ENCODE peak calls at places on chromosomes 5 and 9, in eight cellular contexts. One of them, this sample, is unnamed.

GRCh38 chr5:116378007-116378831 is 196.4 kb downstream of the SEMA6A start:
- DNase-seq in DMS53: no peak
- DNase-seq in Karpas-422: no peak
- DNase-seq in NCI-H460: no peak
- DNase-seq in T47D: no peak
- DNase-seq in CD8-positive, alpha-beta memory T cell: no peak
- DNase-seq in germinal center: no peak
- DNase-seq in naive B cell: no peak
- DNase-seq in this sample: no peak

GRCh38 chr9:137113385-137114159 is 961 bp downstream of the DPP7 start:
- DNase-seq in CD8-positive, alpha-beta memory T cell: no peak
- DNase-seq in germinal center: peak; percentile 46
- DNase-seq in DMS53: peak; percentile 73
- DNase-seq in naive B cell: no peak
- DNase-seq in Karpas-422: peak; percentile 72
- DNase-seq in NCI-H460: no peak
- DNase-seq in T47D: no peak
- DNase-seq in this sample: no peak

GRCh38 chr5:90843443-90843842 is 284.8 kb downstream of the ADGRV1 start:
- DNase-seq in NCI-H460: no peak
- DNase-seq in germinal center: no peak
- DNase-seq in Karpas-422: no peak
- DNase-seq in CD8-positive, alpha-beta memory T cell: no peak
- DNase-seq in naive B cell: no peak
- DNase-seq in T47D: no peak
- DNase-seq in DMS53: no peak
- DNase-seq in this sample: no peak

GRCh38 chr9:91144782-91145181 is 216.9 kb downstream of the AUH start:
- DNase-seq in Karpas-422: no peak
- DNase-seq in germinal center: no peak
- DNase-seq in DMS53: no peak
- DNase-seq in CD8-positive, alpha-beta memory T cell: no peak
- DNase-seq in NCI-H460: no peak
- DNase-seq in naive B cell: no peak
- DNase-seq in T47D: no peak
- DNase-seq in this sample: no peak

GRCh38 chr5:85453026-85453349 is 1068.3 kb upstream of the EDIL3 start:
- DNase-seq in germinal center: no peak
- DNase-seq in T47D: no peak
- DNase-seq in Karpas-422: no peak
- DNase-seq in naive B cell: no peak
- DNase-seq in DMS53: peak; percentile 37
- DNase-seq in NCI-H460: peak; percentile 14
- DNase-seq in CD8-positive, alpha-beta memory T cell: no peak
- DNase-seq in this sample: no peak

GRCh38 chr9:111451570-111451969 is 32.6 kb downstream of the ECPAS start:
- DNase-seq in NCI-H460: no peak
- DNase-seq in DMS53: no peak
- DNase-seq in naive B cell: no peak
- DNase-seq in Karpas-422: no peak
- DNase-seq in CD8-positive, alpha-beta memory T cell: no peak
- DNase-seq in germinal center: no peak
- DNase-seq in T47D: no peak
- DNase-seq in this sample: no peak

GRCh38 chr9:132312873-132313272 is 41.9 kb downstream of the SETX start:
- DNase-seq in NCI-H460: peak; percentile 6
- DNase-seq in T47D: peak; percentile 33
- DNase-seq in Karpas-422: no peak
- DNase-seq in DMS53: peak; percentile 11
- DNase-seq in germinal center: no peak
- DNase-seq in naive B cell: no peak
- DNase-seq in CD8-positive, alpha-beta memory T cell: no peak
- DNase-seq in this sample: no peak

GRCh38 chr9:83599071-83599470 is 23.9 kb upstream of the IDNK start:
- DNase-seq in T47D: no peak
- DNase-seq in germinal center: no peak
- DNase-seq in NCI-H460: no peak
- DNase-seq in CD8-positive, alpha-beta memory T cell: no peak
- DNase-seq in Karpas-422: no peak
- DNase-seq in DMS53: no peak
- DNase-seq in naive B cell: no peak
- DNase-seq in this sample: no peak

GRCh38 chr9:34242830-34243229 is 64.0 kb downstream of the UBAP1 start:
- DNase-seq in CD8-positive, alpha-beta memory T cell: no peak
- DNase-seq in germinal center: no peak
- DNase-seq in Karpas-422: no peak
- DNase-seq in T47D: no peak
- DNase-seq in naive B cell: no peak
- DNase-seq in NCI-H460: no peak
- DNase-seq in DMS53: no peak
- DNase-seq in this sample: no peak

GRCh38 chr5:163916376-163916775 is 411.0 kb downstream of the MAT2B start:
- DNase-seq in naive B cell: peak; percentile 83
- DNase-seq in DMS53: no peak
- DNase-seq in CD8-positive, alpha-beta memory T cell: no peak
- DNase-seq in NCI-H460: no peak
- DNase-seq in T47D: no peak
- DNase-seq in Karpas-422: peak; percentile 64
- DNase-seq in germinal center: peak; percentile 60
- DNase-seq in this sample: peak; percentile 27

GRCh38 chr5:123090641-123091257 is 1.7 kb downstream of the PRDM6 start:
- DNase-seq in T47D: no peak
- DNase-seq in CD8-positive, alpha-beta memory T cell: no peak
- DNase-seq in germinal center: no peak
- DNase-seq in Karpas-422: no peak
- DNase-seq in naive B cell: no peak
- DNase-seq in DMS53: no peak
- DNase-seq in NCI-H460: no peak
- DNase-seq in this sample: no peak

GRCh38 chr5:35365756-35366155 is 135.5 kb upstream of the PRLR start:
- DNase-seq in germinal center: no peak
- DNase-seq in Karpas-422: no peak
- DNase-seq in T47D: no peak
- DNase-seq in NCI-H460: no peak
- DNase-seq in DMS53: no peak
- DNase-seq in CD8-positive, alpha-beta memory T cell: no peak
- DNase-seq in naive B cell: no peak
- DNase-seq in this sample: no peak

GRCh38 chr5:14190194-14191164 is 47.3 kb downstream of the TRIO start:
- DNase-seq in CD8-positive, alpha-beta memory T cell: no peak
- DNase-seq in DMS53: no peak
- DNase-seq in Karpas-422: no peak
- DNase-seq in NCI-H460: peak; percentile 67
- DNase-seq in naive B cell: no peak
- DNase-seq in germinal center: no peak
- DNase-seq in T47D: no peak
- DNase-seq in this sample: no peak

This sample was measured in GM19239.